ENCODE peak calls at places on chromosome 19, in four cellular contexts. O is IMR-90, Q is H9, A is mesendoderm. H is an unnamed sample.

GRCh38 chr19:55638864-55639359 is 1.9 kb upstream of the ZNF580 start:
- DNase-seq in O (peak; percentile 21), Q (peak; percentile 67), A (peak; percentile 82), H (no peak)

GRCh38 chr19:14529254-14530004 is at the start of gene TECR:
- DNase-seq in O (peak; percentile 100), Q (peak; percentile 100), A (peak; percentile 100), H (peak; percentile 100)

GRCh38 chr19:10163557-10163956 is 31.2 kb downstream of the DNMT1 start:
- DNase-seq in O (no peak), Q (no peak), A (no peak), H (no peak)

GRCh38 chr19:4676955-4677731 is 7.0 kb upstream of the MYDGF start:
- DNase-seq in O (peak; percentile 35), Q (peak; percentile 90), A (peak; percentile 94), H (no peak)

GRCh38 chr19:18637644-18638630 is 1.1 kb downstream of the KLHL26 start:
- DNase-seq in O (no peak), Q (no peak), A (no peak), H (no peak)

GRCh38 chr19:42363614-42364346 is 26.3 kb downstream of the CNFN start:
- DNase-seq in O (no peak), Q (no peak), A (no peak), H (no peak)

GRCh38 chr19:7138402-7138801 is 68.9 kb downstream of the ZNF557 start:
- DNase-seq in O (no peak), Q (no peak), A (no peak), H (no peak)

GRCh38 chr19:8505680-8506401 is 3.4 kb upstream of the PRAM1 start:
- DNase-seq in O (peak; percentile 49), Q (peak; percentile 83), A (peak; percentile 85), H (peak; percentile 83)

GRCh38 chr19:16381756-16382401 is 57.3 kb downstream of the KLF2 start:
- DNase-seq in O (no peak), Q (no peak), A (no peak), H (no peak)

GRCh38 chr19:38703509-38703908 is 40.8 kb downstream of the CAPN12 start:
- DNase-seq in O (no peak), Q (no peak), A (no peak), H (no peak)

GRCh38 chr19:9850235-9850959 is 15.3 kb downstream of the PIN1 start:
- DNase-seq in O (no peak), Q (no peak), A (no peak), H (no peak)

GRCh38 chr19:50167314-50167721 is 4.2 kb upstream of the IZUMO2 start:
- DNase-seq in O (no peak), Q (no peak), A (no peak), H (peak; percentile 56)

GRCh38 chr19:38355728-38356725 is 18.3 kb upstream of the PSMD8 start:
- DNase-seq in O (no peak), Q (no peak), A (no peak), H (no peak)

GRCh38 chr19:40610396-40611064 is 9.4 kb downstream of the LTBP4 start:
- DNase-seq in O (no peak), Q (peak; percentile 35), A (no peak), H (no peak)

GRCh38 chr19:18203408-18203862 is 407 bp downstream of the RAB3A start:
- DNase-seq in O (no peak), Q (no peak), A (no peak), H (no peak)

GRCh38 chr19:39796000-39796498 is 17.4 kb downstream of the LEUTX start:
- DNase-seq in O (no peak), Q (peak; percentile 51), A (no peak), H (no peak)

GRCh38 chr19:50772408-50773311 is 2.4 kb downstream of the GPR32 start:
- DNase-seq in O (peak; percentile 24), Q (no peak), A (no peak), H (no peak)

GRCh38 chr19:34360354-34360909 is 4.6 kb upstream of the GPI start:
- DNase-seq in O (no peak), Q (no peak), A (no peak), H (no peak)

GRCh38 chr19:18274776-18275356 is 614 bp upstream of the IQCN start:
- DNase-seq in O (peak; percentile 89), Q (peak; percentile 73), A (peak; percentile 60), H (no peak)

GRCh38 chr19:8451885-8452284 is 7.1 kb downstream of the HNRNPM start:
- DNase-seq in O (peak; percentile 79), Q (no peak), A (peak; percentile 76), H (no peak)

GRCh38 chr19:18785179-18786124 is 5.7 kb downstream of the COMP start:
- DNase-seq in O (peak; percentile 22), Q (peak; percentile 89), A (peak; percentile 89), H (peak; percentile 81)

GRCh38 chr19:52398091-52398461 is 427 bp downstream of the ZNF528 start:
- DNase-seq in O (peak; percentile 1), Q (no peak), A (no peak), H (no peak)

GRCh38 chr19:9836021-9836420 is 903 bp downstream of the PIN1 start:
- DNase-seq in O (peak; percentile 43), Q (no peak), A (no peak), H (no peak)

GRCh38 chr19:14381689-14382474 is 638 bp downstream of the ADGRE5 start:
- DNase-seq in O (peak; percentile 20), Q (no peak), A (peak; percentile 74), H (no peak)

GRCh38 chr19:47310819-47311218 is 1.2 kb downstream of the C5AR1 start:
- DNase-seq in O (peak; percentile 21), Q (no peak), A (no peak), H (no peak)

GRCh38 chr19:38843175-38843758 is 6.5 kb downstream of the HNRNPL start:
- DNase-seq in O (no peak), Q (no peak), A (no peak), H (no peak)

GRCh38 chr19:7670790-7671189 is 1.9 kb downstream of the RETN start:
- DNase-seq in O (no peak), Q (no peak), A (no peak), H (no peak)

GRCh38 chr19:42113641-42114348 is 18.5 kb downstream of the POU2F2 start:
- DNase-seq in O (peak; percentile 99), Q (peak; percentile 80), A (peak; percentile 96), H (no peak)

GRCh38 chr19:30222993-30223865 is 149.0 kb upstream of the ZNF536 start:
- DNase-seq in O (no peak), Q (peak; percentile 63), A (peak; percentile 48), H (no peak)

GRCh38 chr19:53467138-53467502 is 413 bp upstream of the ZNF813 start:
- DNase-seq in O (no peak), Q (no peak), A (no peak), H (no peak)

GRCh38 chr19:45168767-45169351 is 8.1 kb upstream of the NKPD1 start:
- DNase-seq in O (no peak), Q (no peak), A (no peak), H (no peak)

GRCh38 chr19:10418281-10419199 is 1.8 kb upstream of the PDE4A start:
- DNase-seq in O (no peak), Q (peak; percentile 56), A (peak; percentile 68), H (peak; percentile 62)

GRCh38 chr19:14004619-14005380 is 1.3 kb downstream of the RFX1 start:
- DNase-seq in O (no peak), Q (no peak), A (no peak), H (no peak)

GRCh38 chr19:9431475-9431874 is 3.9 kb downstream of the ZNF266 start:
- DNase-seq in O (peak; percentile 29), Q (peak; percentile 82), A (peak; percentile 83), H (peak; percentile 31)

GRCh38 chr19:14603990-14604387 is 21.1 kb downstream of the CLEC17A start:
- DNase-seq in O (no peak), Q (no peak), A (no peak), H (no peak)

GRCh38 chr19:19327672-19328071 is 7.0 kb downstream of the MAU2 start:
- DNase-seq in O (no peak), Q (no peak), A (no peak), H (no peak)

GRCh38 chr19:17385878-17386611 is 8.0 kb downstream of the CCDC194 start:
- DNase-seq in O (peak; percentile 30), Q (peak; percentile 89), A (peak; percentile 79), H (no peak)

GRCh38 chr19:35986664-35987570 is 8.1 kb upstream of the SDHAF1 start:
- DNase-seq in O (no peak), Q (peak; percentile 76), A (peak; percentile 59), H (no peak)

GRCh38 chr19:5827891-5828660 is 11.4 kb downstream of the FUT6 start:
- DNase-seq in O (peak; percentile 85), Q (peak; percentile 95), A (peak; percentile 96), H (peak; percentile 96)

GRCh38 chr19:5829567-5830315 is 9.8 kb downstream of the FUT6 start:
- DNase-seq in O (no peak), Q (no peak), A (no peak), H (no peak)

GRCh38 chr19:5826531-5827341 is 12.8 kb downstream of the FUT6 start:
- DNase-seq in O (no peak), Q (peak; percentile 84), A (peak; percentile 76), H (peak; percentile 32)

GRCh38 chr19:5827342-5827890 is 12.1 kb downstream of the FUT6 start:
- DNase-seq in O (no peak), Q (no peak), A (no peak), H (no peak)

GRCh38 chr19:5828661-5829566 is 10.6 kb downstream of the FUT6 start:
- DNase-seq in O (no peak), Q (peak; percentile 75), A (peak; percentile 62), H (peak; percentile 56)
- H4K8ac ChIP-seq in O (peak overlapping the region; percentile 99), Q (no peak overlapping the region), A (no peak overlapping the region), H (peak overlapping the region; percentile 82)

GRCh38 chr19:566403-566802 is 6.0 kb upstream of the BSG start:
- DNase-seq in O (peak; percentile 31), Q (no peak), A (peak; percentile 66), H (no peak)
- H3K9ac ChIP-seq in O (no peak overlapping the region), Q (no peak overlapping the region), A (no peak overlapping the region), H (no peak overlapping the region)

DNA sequence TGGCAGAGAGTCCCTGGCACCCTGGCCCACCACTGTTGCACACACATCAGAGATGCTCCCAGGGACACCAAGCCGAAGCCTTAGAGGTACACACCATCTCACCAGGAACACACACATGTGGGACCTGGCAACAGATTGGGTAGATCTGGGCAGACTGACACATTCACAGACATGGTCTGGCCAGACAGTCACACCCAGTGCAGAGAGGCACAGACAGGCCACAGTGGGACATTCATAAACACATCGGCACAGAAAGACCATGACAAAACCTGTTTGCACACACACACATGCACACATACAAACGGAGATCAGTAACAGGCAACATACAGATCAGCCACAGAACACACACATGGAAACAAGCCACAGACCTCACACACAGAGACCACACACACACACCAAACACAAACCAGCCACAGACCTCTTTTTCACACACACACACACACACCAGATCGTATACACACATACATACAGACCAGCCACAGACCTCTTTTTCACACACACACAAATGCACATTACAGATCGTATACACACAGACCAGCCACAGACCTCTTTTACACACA is 6.3 kb upstream of the JUNB start:
- DNase-seq in O (peak; percentile 26), Q (no peak), A (no peak), H (no peak)
- H2AK5ac ChIP-seq in O (peak overlapping the region; percentile 97), Q (no peak overlapping the region), A (peak overlapping the region; percentile 32), H (no peak overlapping the region)

GRCh38 chr19:48962849-48963165 is 2.3 kb upstream of the FTL start:
- DNase-seq in O (no peak), Q (no peak), A (no peak), H (no peak)
- H4K8ac ChIP-seq in O (peak overlapping the region; percentile 92), Q (no peak overlapping the region), A (no peak overlapping the region), H (no peak overlapping the region)

H was measured in neuronal stem cell.